ENCODE peak calls at places on chromosomes 13 and 19, in six cellular contexts. F is lung, Z is keratinocyte, H is brain microvascular endothelial cell, S is transverse colon, B is esophagus muscularis mucosa. Q is an unnamed sample.

GRCh38 chr19:18846862-18847515 is 15.2 kb downstream of the UPF1 start:
- DNase-seq in S (peak; percentile 80), H (peak; percentile 54), B (no peak), F (peak; percentile 73), Z (no peak), Q (peak; percentile 45)

GRCh38 chr13:30796132-30796832 is 60.9 kb downstream of the ALOX5AP start:
- DNase-seq in Z (no peak), F (no peak), B (no peak), S (no peak), H (peak; percentile 43), Q (no peak)

GRCh38 chr19:46442808-46443450 is 14.2 kb upstream of the PNMA8C start:
- DNase-seq in H (peak; percentile 59), B (no peak), F (peak; percentile 32), S (no peak), Z (no peak), Q (no peak)

GRCh38 chr13:42333613-42334328 is 61.8 kb downstream of the AKAP11 start:
- DNase-seq in S (no peak), Z (no peak), F (no peak), B (no peak), H (peak; percentile 29), Q (no peak)

GRCh38 chr13:80339841-80340642 is 884 bp downstream of the SPRY2 start:
- DNase-seq in Z (no peak), S (peak; percentile 68), H (peak; percentile 23), B (no peak), F (peak; percentile 46), Q (no peak)

GRCh38 chr19:35106291-35106583 is 9.4 kb upstream of the FXYD3 start:
- DNase-seq in Z (no peak), S (no peak), H (no peak), F (no peak), B (no peak), Q (no peak)

GRCh38 chr19:15810335-15810734 is 5.1 kb downstream of the OR10H1 start:
- DNase-seq in B (no peak), S (peak; percentile 46), Z (no peak), H (no peak), F (no peak), Q (no peak)

GRCh38 chr13:80475718-80476117 is 134.8 kb upstream of the SPRY2 start:
- DNase-seq in F (no peak), B (no peak), S (no peak), H (no peak), Z (no peak), Q (no peak)

GRCh38 chr13:80251403-80251802 is 89.5 kb downstream of the SPRY2 start:
- DNase-seq in F (no peak), S (no peak), B (no peak), Z (no peak), H (peak; percentile 52), Q (no peak)

GRCh38 chr13:111245781-111246384 is 74.6 kb upstream of the TEX29 start:
- DNase-seq in B (peak; percentile 4), Z (no peak), S (no peak), F (no peak), H (no peak), Q (no peak)

GRCh38 chr19:9934132-9934950 is 2.0 kb downstream of the OLFM2 start:
- DNase-seq in H (peak; percentile 72), F (peak; percentile 75), S (peak; percentile 74), Z (no peak), B (no peak), Q (peak; percentile 82)

GRCh38 chr19:9819590-9819898 is 665 bp upstream of the FBXL12 start:
- DNase-seq in S (no peak), B (no peak), F (no peak), Z (no peak), H (no peak), Q (no peak)

GRCh38 chr13:102091231-102091630 is 310.6 kb downstream of the FGF14 start:
- DNase-seq in B (no peak), F (no peak), H (peak; percentile 7), Z (no peak), S (no peak), Q (no peak)

GRCh38 chr19:10735741-10736140 is 17.9 kb downstream of the DNM2 start:
- DNase-seq in Z (no peak), H (no peak), S (no peak), F (no peak), B (no peak), Q (no peak)

GRCh38 chr13:91313581-91313980 is 33.9 kb upstream of the MIR17HG start:
- DNase-seq in S (no peak), H (no peak), F (no peak), B (no peak), Z (no peak), Q (no peak)

GRCh38 chr19:28377077-28377476 is 835.9 kb downstream of the UQCRFS1 start:
- DNase-seq in Z (no peak), B (no peak), H (no peak), S (no peak), F (no peak), Q (no peak)

GRCh38 chr13:50080158-50080855 is 65.1 kb downstream of the KCNRG start:
- DNase-seq in S (peak; percentile 30), H (peak; percentile 42), F (no peak), B (no peak), Z (no peak), Q (peak; percentile 16)

GRCh38 chr13:88456155-88456554 is 785.0 kb downstream of the SLITRK5 start:
- DNase-seq in F (no peak), Z (no peak), B (no peak), S (no peak), H (no peak), Q (no peak)

GRCh38 chr13:63274772-63275171 is 1859.1 kb upstream of the PCDH20 start:
- DNase-seq in F (no peak), Z (no peak), H (no peak), B (no peak), S (no peak), Q (no peak)

GRCh38 chr13:49279885-49280284 is 32.2 kb downstream of the CDADC1 start:
- DNase-seq in Z (no peak), F (no peak), S (no peak), H (no peak), B (no peak), Q (no peak)

DNA sequence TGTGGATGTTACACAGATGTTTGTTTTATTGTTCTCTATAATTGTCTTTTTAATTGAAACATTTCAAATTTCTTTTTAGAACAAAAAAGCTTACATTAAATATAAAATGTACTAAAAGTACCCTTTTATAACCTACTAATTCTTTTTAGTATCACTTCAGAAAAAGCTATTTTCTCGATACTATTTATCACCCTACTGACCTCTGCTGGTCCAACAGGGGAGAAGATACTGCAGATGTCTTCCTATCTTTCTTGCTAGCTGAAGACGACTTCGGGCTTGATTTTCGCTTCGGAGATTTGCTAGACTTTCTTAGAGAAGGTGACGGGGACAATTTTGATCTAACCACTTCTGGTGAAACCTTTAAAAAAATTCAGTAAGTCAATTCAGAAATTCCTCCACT is 42.4 kb downstream of the ZC3H13 start:
- DNase-seq in F (no peak), H (no peak), S (no peak), B (no peak), Z (no peak), Q (no peak)
- TF ChIP-seq CTCF in F (no peak), H (peak; percentile 51), S (no peak), B (no peak), Z (peak; percentile 19), Q (no peak)

DNA sequence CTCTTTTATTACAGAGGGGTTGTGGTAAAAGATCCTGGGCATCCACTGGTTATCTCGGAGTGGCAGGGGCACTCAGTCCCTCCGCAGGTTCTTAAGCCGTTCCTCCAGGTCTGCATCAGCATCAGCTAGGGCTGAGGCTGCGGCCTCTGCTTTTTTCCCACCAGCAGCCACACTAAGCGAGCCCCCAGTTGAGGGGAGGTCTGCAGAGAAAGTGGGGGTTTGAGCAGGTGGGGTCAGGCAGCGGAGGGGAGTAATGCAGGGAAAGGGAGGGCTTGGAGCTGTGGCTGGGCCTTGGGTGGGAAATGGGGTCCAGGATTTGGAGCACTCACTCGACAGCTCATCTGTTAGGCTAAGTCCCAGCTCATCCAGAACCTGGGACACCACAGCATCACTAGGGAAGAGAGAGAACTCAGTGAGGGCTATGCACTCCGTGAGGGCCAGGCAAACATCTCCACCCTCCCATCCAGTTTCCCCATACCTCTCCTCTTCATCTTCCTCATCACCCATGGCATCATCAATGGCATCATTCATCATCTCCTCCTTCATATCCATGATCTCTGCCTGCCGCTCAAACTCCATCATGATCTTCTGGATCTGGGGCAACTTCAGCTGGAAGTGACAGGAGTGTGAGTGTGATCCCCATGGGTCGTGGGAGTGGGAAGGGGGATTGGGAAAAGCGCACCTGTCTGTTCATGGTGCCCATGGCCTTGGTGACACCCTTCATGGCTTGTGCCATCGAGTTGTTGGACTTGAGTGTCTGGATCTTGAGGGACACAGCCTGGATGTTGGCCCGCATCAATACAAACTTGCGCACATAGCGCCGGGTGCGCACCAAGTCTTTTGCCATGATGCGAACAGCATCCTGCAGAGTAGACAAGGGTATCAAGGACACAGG is 3.1 kb downstream of the CHMP2A start:
- DNase-seq in S (no peak), H (no peak), Z (no peak), F (no peak), B (no peak), Q (no peak)
- H3K27ac ChIP-seq in S (no peak overlapping the region), H (no peak overlapping the region), Z (no peak overlapping the region), F (no peak overlapping the region), B (no peak overlapping the region), Q (no peak overlapping the region)

GRCh38 chr19:42024622-42025111 is 30.6 kb upstream of the ATP1A3 start:
- DNase-seq in H (no peak), B (no peak), S (peak; percentile 13), F (peak; percentile 36), Z (no peak), Q (no peak)

GRCh38 chr19:42022616-42023015 is 28.6 kb upstream of the ATP1A3 start:
- DNase-seq in S (no peak), F (no peak), Z (no peak), H (no peak), B (no peak), Q (no peak)

GRCh38 chr19:42021185-42021584 is 27.2 kb upstream of the ATP1A3 start:
- DNase-seq in Z (no peak), H (no peak), S (no peak), B (no peak), F (no peak), Q (no peak)

GRCh38 chr19:42023943-42024260 is 29.9 kb upstream of the ATP1A3 start:
- DNase-seq in H (no peak), F (no peak), Z (no peak), B (no peak), S (no peak), Q (no peak)

GRCh38 chr19:42023121-42023942 is 29.3 kb upstream of the ATP1A3 start:
- DNase-seq in Z (no peak), H (peak; percentile 15), F (no peak), B (no peak), S (peak; percentile 24), Q (no peak)
- TF ChIP-seq CTCF in Z (peak; percentile 48), H (peak; percentile 65), F (no peak), B (no peak), S (peak; percentile 18), Q (no peak)

GRCh38 chr13:24273926-24274325 is 35.5 kb upstream of the C1QTNF9 start:
- DNase-seq in S (no peak), B (no peak), H (no peak), F (no peak), Z (no peak), Q (no peak)

GRCh38 chr13:24274452-24274971 is 34.9 kb upstream of the C1QTNF9 start:
- DNase-seq in Z (no peak), B (no peak), S (peak; percentile 34), F (no peak), H (no peak), Q (peak; percentile 67)

GRCh38 chr13:24271231-24271610 is 38.2 kb upstream of the C1QTNF9 start:
- DNase-seq in S (no peak), B (no peak), F (no peak), H (no peak), Z (no peak), Q (no peak)

GRCh38 chr13:24271611-24272451 is 37.5 kb upstream of the C1QTNF9 start:
- DNase-seq in H (peak; percentile 78), B (peak; percentile 92), F (peak; percentile 69), S (peak; percentile 72), Z (no peak), Q (peak; percentile 50)

GRCh38 chr13:24272452-24273161 is 36.8 kb upstream of the C1QTNF9 start:
- DNase-seq in B (peak; percentile 42), H (no peak), S (no peak), Z (no peak), F (peak; percentile 65), Q (no peak)
- H3K27ac ChIP-seq in B (peak overlapping the region; percentile 83), H (no peak overlapping the region), S (peak overlapping the region; percentile 94), Z (no peak overlapping the region), F (peak overlapping the region; percentile 73), Q (peak overlapping the region; percentile 99)

Q was measured in CD4-positive, alpha-beta T cell.